ENCODE peak calls at places on chromosomes 1 and 21, in six cellular contexts. M is lower lobe of right lung, A is heart right ventricle, F is endothelial cell of umbilical vein, T is psoas muscle, I is brain microvascular endothelial cell. S is an unnamed sample.

GRCh38 chr1:169109561-169110134 is 3.2 kb downstream of the ATP1B1 start:
- DNase-seq in M (peak; percentile 59), A (no peak), F (peak; percentile 68), T (no peak), I (peak; percentile 96), S (peak; percentile 88)

GRCh38 chr1:113858418-113858817 is 13.1 kb downstream of the PTPN22 start:
- DNase-seq in M (no peak), A (no peak), F (no peak), T (no peak), I (no peak), S (no peak)

GRCh38 chr1:17030186-17030585 is 18.5 kb upstream of the ATP13A2 start:
- DNase-seq in M (no peak), A (no peak), F (no peak), T (no peak), I (no peak), S (no peak)

GRCh38 chr1:208159542-208160258 is 84.5 kb downstream of the PLXNA2 start:
- DNase-seq in M (no peak), A (no peak), F (peak; percentile 41), T (peak; percentile 91), I (peak; percentile 79), S (peak; percentile 88)

GRCh38 chr1:239960387-239960786 is 131.3 kb upstream of the FMN2 start:
- DNase-seq in M (no peak), A (no peak), F (no peak), T (no peak), I (no peak), S (no peak)

GRCh38 chr21:37593015-37593414 is 226.4 kb downstream of the DYRK1A start:
- DNase-seq in M (no peak), A (no peak), F (peak; percentile 43), T (no peak), I (no peak), S (peak; percentile 4)

GRCh38 chr1:111795401-111795800 is 39.7 kb downstream of the DDX20 start:
- DNase-seq in M (no peak), A (no peak), F (no peak), T (no peak), I (no peak), S (no peak)

GRCh38 chr1:186948542-186948941 is 119.8 kb downstream of the PLA2G4A start:
- DNase-seq in M (no peak), A (no peak), F (peak; percentile 100), T (no peak), I (peak; percentile 68), S (peak; percentile 55)

GRCh38 chr1:69967245-69967766 is 238.1 kb downstream of the LRRC40 start:
- DNase-seq in M (no peak), A (no peak), F (no peak), T (no peak), I (peak; percentile 6), S (no peak)

GRCh38 chr1:16124377-16125087 is 31.3 kb downstream of the EPHA2 start:
- DNase-seq in M (no peak), A (peak; percentile 18), F (no peak), T (peak; percentile 39), I (no peak), S (no peak)

DNA sequence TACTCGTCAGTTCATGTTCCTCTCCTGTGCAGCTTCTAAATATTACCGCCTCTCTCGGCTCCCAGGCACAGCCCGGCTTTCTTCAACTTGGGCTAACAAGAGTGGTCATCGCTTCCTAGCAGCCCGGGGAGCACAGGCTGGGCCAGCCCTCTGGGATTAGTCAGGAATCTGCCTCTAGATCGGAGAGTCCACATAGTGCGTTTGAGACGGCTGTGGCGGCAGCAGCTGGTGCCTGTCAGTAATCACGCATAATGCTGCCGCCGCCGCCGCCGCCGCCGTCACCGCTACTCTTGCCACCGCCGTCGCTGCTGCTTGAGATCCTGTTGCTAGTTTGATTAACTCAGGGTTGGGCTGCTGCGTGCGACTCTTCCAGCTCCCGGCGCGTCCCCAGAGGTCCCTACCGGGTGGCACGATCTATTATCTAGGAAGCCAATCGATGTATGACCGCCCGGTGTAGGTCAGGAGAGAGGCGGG is at the start of gene RXRG:
- DNase-seq in M (peak; percentile 67), A (peak; percentile 64), F (peak; percentile 9), T (peak; percentile 89), I (no peak), S (no peak)
- H3K4me3 ChIP-seq in M (peak within 1 kb of the TSS; percentile 47), A (peak within 1 kb of the TSS; percentile 59), F (no peak within 1 kb of the TSS), T (peak within 1 kb of the TSS; percentile 70), I (no peak within 1 kb of the TSS), S (no peak within 1 kb of the TSS)

DNA sequence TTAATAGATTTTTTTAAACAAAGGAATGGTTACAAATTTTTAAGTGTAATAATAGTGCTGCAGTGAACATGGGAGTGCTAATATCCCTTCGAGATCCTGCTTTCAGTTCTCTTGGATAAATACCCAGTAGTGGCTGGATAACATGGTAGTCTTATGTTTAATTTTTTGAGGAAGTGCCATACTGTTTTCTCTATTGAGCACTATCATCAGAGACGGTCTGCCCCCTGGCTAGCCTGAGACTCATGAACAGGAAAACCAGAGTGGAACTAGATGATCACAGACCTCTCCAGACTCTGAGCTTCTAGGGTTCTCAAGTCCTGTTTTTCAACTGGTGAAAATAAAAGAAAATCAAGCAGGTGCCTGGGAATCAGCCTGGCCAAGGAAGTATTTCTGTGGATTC is 97.3 kb upstream of the MARK1 start:
- DNase-seq in M (no peak), A (no peak), F (no peak), T (no peak), I (no peak), S (no peak)
- TF ChIP-seq CTCF in M (no peak), A (no peak), F (no peak), T (no peak), I (no peak), S (no peak)

GRCh38 chr1:8017495-8018310 is 8.4 kb downstream of the ERRFI1 start:
- DNase-seq in M (no peak), A (no peak), F (no peak), T (no peak), I (no peak), S (peak; percentile 61)

GRCh38 chr1:8015809-8016165 is 10.3 kb downstream of the ERRFI1 start:
- DNase-seq in M (no peak), A (no peak), F (no peak), T (no peak), I (no peak), S (peak; percentile 83)

GRCh38 chr1:8014381-8014988 is 11.6 kb downstream of the ERRFI1 start:
- DNase-seq in M (no peak), A (no peak), F (no peak), T (no peak), I (no peak), S (peak; percentile 30)

GRCh38 chr1:8015036-8015808 is 10.9 kb downstream of the ERRFI1 start:
- DNase-seq in M (no peak), A (no peak), F (peak; percentile 93), T (no peak), I (peak; percentile 82), S (peak; percentile 92)

GRCh38 chr1:8016244-8017241 is 9.6 kb downstream of the ERRFI1 start:
- DNase-seq in M (no peak), A (no peak), F (no peak), T (no peak), I (no peak), S (peak; percentile 48)
- H3K4me3 ChIP-seq in M (no peak overlapping the region), A (no peak overlapping the region), F (no peak overlapping the region), T (no peak overlapping the region), I (no peak overlapping the region), S (peak overlapping the region; percentile 15)

GRCh38 chr1:2212542-2213491 is 15.3 kb upstream of the SKI start:
- DNase-seq in M (peak; percentile 92), A (peak; percentile 93), F (peak; percentile 97), T (peak; percentile 93), I (peak; percentile 97), S (peak; percentile 98)
- TF ChIP-seq CTCF in M (peak; percentile 42), A (peak; percentile 34), F (peak; percentile 21), T (no peak), I (peak; percentile 50), S (peak; percentile 28)

GRCh38 chr1:52842643-52843310 is at the start of gene ZYG11A:
- DNase-seq in M (peak; percentile 61), A (peak; percentile 58), F (peak; percentile 81), T (peak; percentile 74), I (peak; percentile 60), S (peak; percentile 71)
- H3K4me3 ChIP-seq in M (peak within 1 kb of the TSS; percentile 49), A (peak within 1 kb of the TSS; percentile 44), F (peak within 1 kb of the TSS; percentile 28), T (peak within 1 kb of the TSS; percentile 63), I (peak within 1 kb of the TSS; percentile 69), S (peak within 1 kb of the TSS; percentile 56)

S was measured in choroid plexus epithelial cell.